ENCODE peak calls at places on chromosomes 11 and 22, in four cellular contexts. T, D, I and G are unnamed samples.

GRCh38 chr11:44264761-44265160 is 45.2 kb downstream of the ALX4 start:
- DNase-seq in T (no peak), D (no peak), I (no peak), G (no peak)

GRCh38 chr11:69674267-69674885 is 777 bp downstream of the LTO1 start:
- DNase-seq in T (no peak), D (no peak), I (no peak), G (no peak)

GRCh38 chr22:36196254-36197064 is 5.2 kb downstream of the APOL4 start:
- DNase-seq in T (no peak), D (no peak), I (no peak), G (no peak)

GRCh38 chr11:47121731-47122130 is 54.9 kb downstream of the ARFGAP2 start:
- DNase-seq in T (no peak), D (no peak), I (no peak), G (no peak)

GRCh38 chr22:11628651-11629511 is 3899.1 kb upstream of the OR11H1 start:
- DNase-seq in T (no peak), D (no peak), I (no peak), G (no peak)

GRCh38 chr11:60700689-60701508 is 1.5 kb downstream of the MS4A8 start:
- DNase-seq in T (peak), D (peak), I (no peak), G (no peak)

GRCh38 chr22:39666926-39667325 is 96.4 kb downstream of the CACNA1I start:
- DNase-seq in T (no peak), D (no peak), I (no peak), G (no peak)

GRCh38 chr11:94740975-94741707 is 27.0 kb upstream of the AMOTL1 start:
- DNase-seq in T (peak), D (peak), I (no peak), G (peak)

GRCh38 chr11:130118636-130119387 is 40.8 kb upstream of the ST14 start:
- DNase-seq in T (no peak), D (no peak), I (peak), G (no peak)

GRCh38 chr11:46330887-46331652 is 16.2 kb upstream of the DGKZ start:
- DNase-seq in T (no peak), D (no peak), I (no peak), G (no peak)

GRCh38 chr11:61392991-61393595 is 706 bp downstream of the TMEM216 start:
- DNase-seq in T (no peak), D (no peak), I (no peak), G (peak)

GRCh38 chr22:19115628-19116027 is 6.6 kb downstream of the DGCR2 start:
- DNase-seq in T (no peak), D (no peak), I (no peak), G (no peak)

GRCh38 chr11:11972942-11973341 is 35.5 kb downstream of the DKK3 start:
- DNase-seq in T (no peak), D (no peak), I (no peak), G (no peak)

GRCh38 chr11:70124321-70125061 is 46.4 kb downstream of the ANO1 start:
- DNase-seq in T (no peak), D (no peak), I (no peak), G (no peak)

GRCh38 chr11:17563248-17563647 is 16.2 kb downstream of the OTOG start:
- DNase-seq in T (no peak), D (no peak), I (no peak), G (no peak)

GRCh38 chr11:84719935-84720577 is 907.1 kb downstream of the DLG2 start:
- DNase-seq in T (no peak), D (peak), I (no peak), G (no peak)

GRCh38 chr11:125494987-125495725 is 909 bp downstream of the FEZ1 start:
- DNase-seq in T (peak), D (peak), I (no peak), G (peak)

GRCh38 chr11:103111400-103111799 is 2.2 kb downstream of the DYNC2H1 start:
- DNase-seq in T (no peak), D (no peak), I (no peak), G (no peak)

GRCh38 chr11:63832336-63832735 is 6.6 kb upstream of the MARK2 start:
- DNase-seq in T (no peak), D (no peak), I (no peak), G (no peak)

GRCh38 chr11:111514216-111515031 is at the start of gene HOATZ:
- DNase-seq in T (peak), D (peak), I (no peak), G (no peak)

GRCh38 chr11:47147250-47147649 is 29.4 kb downstream of the ARFGAP2 start:
- DNase-seq in T (no peak), D (no peak), I (no peak), G (no peak)

GRCh38 chr22:29224121-29224858 is 18.6 kb downstream of the EMID1 start:
- DNase-seq in T (no peak), D (no peak), I (no peak), G (peak)

GRCh38 chr22:29226246-29226981 is 20.7 kb downstream of the EMID1 start:
- DNase-seq in T (no peak), D (no peak), I (no peak), G (peak)

GRCh38 chr22:29219881-29220670 is 14.4 kb downstream of the EMID1 start:
- DNase-seq in T (no peak), D (no peak), I (no peak), G (peak)

GRCh38 chr22:29224859-29225410 is 19.2 kb downstream of the EMID1 start:
- DNase-seq in T (no peak), D (no peak), I (no peak), G (peak)

DNA sequence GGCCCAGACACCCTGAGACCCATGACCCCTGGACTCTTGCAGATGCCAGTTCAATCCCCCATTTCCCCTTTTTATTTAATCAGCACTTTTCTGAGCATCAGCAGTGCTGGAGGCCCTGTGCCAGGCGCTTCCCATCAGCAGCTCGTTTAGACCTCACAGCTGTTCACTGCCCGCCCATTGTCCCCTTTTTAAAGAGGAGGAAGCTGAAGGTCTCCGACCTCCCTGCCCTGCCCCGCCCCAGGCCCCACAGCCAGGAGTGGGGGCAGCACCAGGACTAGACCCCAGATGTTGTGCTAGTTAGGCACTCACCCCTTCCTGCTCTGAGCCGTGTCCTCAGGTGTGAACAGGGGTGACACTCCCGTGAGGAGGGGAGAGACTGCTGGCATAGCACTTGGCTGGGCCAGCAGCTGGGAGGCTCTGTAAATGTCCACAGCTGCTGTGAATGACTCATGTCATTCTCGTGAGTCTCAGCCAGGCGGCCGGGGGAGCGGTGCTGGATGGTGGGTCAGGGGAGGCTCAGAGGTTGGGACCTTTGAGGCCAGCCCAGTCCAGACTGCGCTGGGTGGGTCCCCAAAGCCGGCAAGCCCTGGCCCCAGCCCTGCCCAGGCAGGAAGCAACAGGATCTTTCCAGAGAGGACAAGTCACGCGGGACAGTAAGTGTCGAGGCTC is 19.9 kb downstream of the EMID1 start:
- DNase-seq in T (no peak), D (no peak), I (no peak), G (peak)
- TF ChIP-seq POLR2A in T (no peak), D (no peak), I (peak), G (no peak)

DNA sequence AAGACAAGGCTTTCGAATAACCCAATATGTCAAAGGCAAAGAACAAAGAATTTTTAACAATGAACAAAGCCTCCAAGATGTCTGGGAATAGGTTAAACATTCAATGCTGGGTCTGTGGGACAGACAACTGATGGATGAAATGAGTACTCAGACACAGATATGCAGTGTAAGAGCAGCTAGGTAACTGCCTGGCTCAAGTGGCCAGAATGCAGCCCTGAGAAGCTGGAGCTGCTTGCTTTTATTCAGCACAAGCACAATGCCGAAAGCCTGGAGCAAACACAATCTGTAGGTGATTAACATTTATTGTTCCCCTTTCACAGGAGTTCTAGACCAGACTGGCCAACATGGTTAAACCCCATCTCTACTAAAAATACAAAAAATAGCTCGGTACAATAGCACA is 24.0 kb downstream of the GLYAT start:
- DNase-seq in T (no peak), D (no peak), I (no peak), G (no peak)
- TF ChIP-seq POLR2AphosphoS5 in T (no peak), D (no peak), I (no peak), G (no peak)

DNA sequence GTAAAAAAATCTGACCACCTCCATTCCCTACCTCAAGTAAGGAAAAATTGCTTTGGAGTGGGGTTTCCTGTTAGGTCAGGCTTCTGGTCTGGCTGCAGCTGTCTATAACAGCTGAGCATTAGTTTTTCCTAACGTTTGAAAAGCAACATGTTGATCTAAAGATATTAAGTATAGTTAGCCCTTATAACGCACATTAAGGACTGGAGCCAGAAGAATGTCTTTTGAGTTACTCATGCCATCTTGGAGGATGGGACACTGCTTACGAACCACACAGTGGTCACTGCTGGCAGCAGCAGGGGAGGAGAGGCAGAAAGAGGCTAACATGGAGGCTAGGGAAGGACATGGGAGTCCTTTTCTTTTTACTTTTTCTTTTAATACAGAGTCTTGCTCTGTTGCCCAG is 44.1 kb upstream of the GDPD4 start:
- DNase-seq in T (no peak), D (no peak), I (no peak), G (no peak)
- TF ChIP-seq TAF1 in T (no peak), D (no peak), I (no peak), G (no peak)

GRCh38 chr11:68099474-68100405 is 21.4 kb downstream of the CHKA start:
- DNase-seq in T (no peak), D (no peak), I (peak), G (no peak)
- TF ChIP-seq POLR2A in T (no peak), D (no peak), I (no peak), G (no peak)

DNA sequence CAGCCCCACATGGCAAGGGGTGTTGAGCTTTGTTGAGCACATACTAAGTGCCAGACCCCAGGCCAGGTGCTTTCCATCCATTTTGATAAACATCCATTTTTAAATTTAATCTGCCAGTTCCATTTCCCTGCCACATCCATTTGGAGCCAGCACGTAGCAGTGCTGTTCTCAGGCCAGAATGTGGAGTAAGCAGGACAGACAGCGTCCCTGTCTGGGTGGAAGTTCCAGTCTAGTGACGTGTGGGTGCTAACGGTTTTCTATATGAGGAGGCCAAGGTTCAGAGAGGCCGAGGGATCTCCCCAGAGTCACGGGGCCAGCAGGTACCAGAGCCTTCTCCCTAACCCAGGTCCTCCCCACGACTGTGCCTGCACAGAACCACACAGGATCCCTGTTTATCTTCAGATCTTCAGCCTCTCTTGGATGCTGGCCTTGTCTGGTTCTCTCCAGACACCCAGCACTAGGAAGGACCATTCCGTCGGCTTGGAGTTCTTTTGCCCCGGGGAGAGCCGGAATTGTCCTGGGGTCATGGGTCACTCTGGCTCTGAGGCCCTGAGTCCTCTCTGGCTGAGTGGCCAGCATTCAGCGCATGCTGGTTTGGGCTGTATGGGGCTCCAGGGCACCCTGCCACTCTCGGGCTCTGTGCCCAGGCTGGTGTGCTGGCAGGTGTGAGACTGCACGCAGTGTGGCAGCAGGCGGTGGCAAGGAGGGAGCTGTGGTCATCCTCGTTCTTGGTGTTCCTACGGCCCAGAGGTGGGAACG is 63.6 kb upstream of the PPARA start:
- DNase-seq in T (peak), D (no peak), I (no peak), G (no peak)
- TF ChIP-seq POLR2AphosphoS5 in T (no peak), D (no peak), I (no peak), G (no peak)

GRCh38 chr11:107851704-107852315 is 6.8 kb downstream of the SLC35F2 start:
- DNase-seq in T (no peak), D (no peak), I (no peak), G (no peak)
- TF ChIP-seq TAF1 in T (no peak), D (no peak), I (no peak), G (no peak)

DNA sequence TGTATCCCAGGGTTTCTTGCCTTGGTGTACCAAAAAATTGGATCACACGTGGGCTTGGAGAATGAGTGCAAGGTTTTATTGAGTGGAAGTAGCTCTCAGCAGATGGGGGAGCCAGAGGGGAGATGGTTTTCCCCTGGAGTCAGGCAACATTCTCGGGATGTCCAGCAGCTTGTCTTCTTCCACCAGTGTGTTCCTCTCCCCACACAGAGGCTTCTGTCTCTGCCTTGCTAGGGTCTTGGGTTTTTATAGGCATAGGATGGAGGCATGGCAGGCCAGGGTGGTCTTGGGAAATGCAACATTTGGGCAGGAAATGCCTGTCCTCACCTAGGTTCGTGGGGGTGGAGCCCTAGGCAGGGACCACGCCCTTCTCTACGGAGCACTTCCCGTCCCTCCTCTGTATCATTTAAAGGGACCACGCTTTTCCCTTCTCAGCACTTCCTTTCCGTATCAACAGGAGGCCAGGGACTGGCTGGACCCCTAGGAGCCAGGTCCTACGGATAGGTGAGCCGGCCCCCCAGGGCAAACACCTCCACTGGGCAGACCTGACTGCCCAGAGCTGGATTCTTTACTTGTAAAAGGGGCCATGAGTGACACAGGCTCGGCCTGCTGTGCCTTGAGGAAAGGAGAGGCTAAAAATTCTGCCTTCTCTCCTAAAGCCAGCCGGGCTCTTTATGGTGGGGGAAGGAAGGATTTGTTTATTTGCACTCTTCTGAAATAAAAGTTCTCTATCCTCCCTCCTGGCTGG is 55.3 kb upstream of the CCDC188 start:
- DNase-seq in T (peak), D (no peak), I (peak), G (peak)
- TF ChIP-seq POLR2A in T (peak), D (no peak), I (peak), G (no peak)

DNA sequence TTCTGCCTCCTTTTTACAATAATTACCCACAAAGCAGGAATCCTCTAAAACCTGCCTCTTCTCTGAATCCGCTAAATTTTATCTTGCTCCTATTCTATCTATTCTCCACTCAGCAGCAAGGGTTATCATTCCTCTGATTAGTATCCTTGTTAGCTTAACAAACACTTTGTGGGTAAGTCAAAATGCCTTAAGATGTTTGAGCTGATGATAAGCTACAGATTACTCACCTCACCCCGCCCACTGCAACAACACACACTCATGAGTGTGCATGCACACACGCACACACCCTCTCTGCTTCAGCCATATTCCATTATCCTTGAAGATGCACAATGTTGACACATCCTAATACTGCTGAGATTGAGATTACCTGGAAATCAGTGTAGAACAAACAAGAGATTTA is 130.8 kb downstream of the BBOX1 start:
- DNase-seq in T (no peak), D (no peak), I (no peak), G (no peak)
- TF ChIP-seq POLR2AphosphoS5 in T (no peak), D (no peak), I (no peak), G (no peak)